ENCODE peak calls at places on chromosomes 12 and 14, in five cellular contexts. O is HepG2, N is A549, R is K562, A is H1. J is an unnamed sample.

GRCh38 chr12:65867428-65867827 is 43.1 kb downstream of the HMGA2 start:
- DNase-seq in O (no peak), N (no peak), R (no peak), A (no peak), J (no peak)

GRCh38 chr14:106013879-106014376 is 487.5 kb downstream of the TMEM121 start:
- DNase-seq in O (no peak), N (no peak), R (no peak), A (no peak), J (no peak)

GRCh38 chr12:53867216-53868012 is 71.2 kb upstream of the HOXC13 start:
- DNase-seq in O (peak), N (peak), R (peak), A (no peak), J (no peak)

GRCh38 chr14:102760485-102761193 is 16.6 kb upstream of the TRAF3 start:
- DNase-seq in O (no peak), N (no peak), R (no peak), A (no peak), J (no peak)

GRCh38 chr12:132275631-132276030 is 53.8 kb downstream of the GALNT9 start:
- DNase-seq in O (no peak), N (no peak), R (no peak), A (no peak), J (no peak)

GRCh38 chr12:62522984-62523383 is 56.4 kb downstream of the MON2 start:
- DNase-seq in O (no peak), N (peak), R (no peak), A (no peak), J (no peak)

GRCh38 chr12:52087961-52088820 is 8.7 kb downstream of the SMIM41 start:
- DNase-seq in O (no peak), N (no peak), R (peak), A (no peak), J (no peak)

GRCh38 chr12:42762395-42762925 is 172.9 kb upstream of the PRICKLE1 start:
- DNase-seq in O (no peak), N (no peak), R (no peak), A (no peak), J (no peak)

GRCh38 chr14:68511727-68512047 is 281.2 kb downstream of the ZFP36L1 start:
- DNase-seq in O (no peak), N (no peak), R (no peak), A (no peak), J (no peak)

GRCh38 chr12:25252946-25253345 is 2.2 kb upstream of the KRAS start:
- DNase-seq in O (no peak), N (no peak), R (no peak), A (no peak), J (no peak)

GRCh38 chr12:3692616-3693365 is 60.1 kb downstream of the CRACR2A start:
- DNase-seq in O (no peak), N (no peak), R (no peak), A (no peak), J (no peak)

GRCh38 chr12:64713372-64713771 is 45.8 kb downstream of the GNS start:
- DNase-seq in O (no peak), N (no peak), R (no peak), A (no peak), J (no peak)

GRCh38 chr14:67319142-67319541 is 40.5 kb downstream of the ATP6V1D start:
- DNase-seq in O (no peak), N (no peak), R (no peak), A (no peak), J (no peak)

GRCh38 chr14:38931969-38932652 is 170.9 kb downstream of the SEC23A start:
- DNase-seq in O (peak), N (no peak), R (no peak), A (no peak), J (no peak)

GRCh38 chr12:32261638-32262037 is 137.7 kb upstream of the FGD4 start:
- DNase-seq in O (peak), N (peak), R (no peak), A (no peak), J (no peak)

GRCh38 chr14:85214471-85214870 is 315.5 kb upstream of the FLRT2 start:
- DNase-seq in O (no peak), N (peak), R (no peak), A (no peak), J (no peak)

GRCh38 chr14:102917469-102918211 is 4.8 kb upstream of the AMN start:
- DNase-seq in O (peak), N (peak), R (peak), A (peak), J (no peak)

GRCh38 chr12:16636435-16637055 is 30.6 kb upstream of the LMO3 start:
- DNase-seq in O (no peak), N (no peak), R (no peak), A (no peak), J (peak)

GRCh38 chr14:101364503-101365328 is 196.6 kb upstream of the DIO3 start:
- DNase-seq in O (no peak), N (no peak), R (no peak), A (no peak), J (no peak)

GRCh38 chr14:32049361-32050103 is 27.6 kb upstream of the ARHGAP5 start:
- DNase-seq in O (no peak), N (no peak), R (no peak), A (no peak), J (no peak)

GRCh38 chr12:47033081-47033480 is 46.3 kb upstream of the PCED1B start:
- DNase-seq in O (no peak), N (peak), R (no peak), A (no peak), J (no peak)

GRCh38 chr14:50475460-50475859 is 56.9 kb downstream of the MAP4K5 start:
- DNase-seq in O (peak), N (no peak), R (no peak), A (no peak), J (no peak)

GRCh38 chr12:2183556-2184541 is 131.1 kb downstream of the CACNA1C start:
- DNase-seq in O (peak), N (peak), R (no peak), A (no peak), J (no peak)

GRCh38 chr12:124762791-124763593 is 100.7 kb downstream of the SCARB1 start:
- DNase-seq in O (no peak), N (no peak), R (no peak), A (no peak), J (no peak)

GRCh38 chr12:75892779-75893408 is 138.7 kb downstream of the PHLDA1 start:
- DNase-seq in O (no peak), N (no peak), R (peak), A (no peak), J (no peak)
- TF ChIP-seq KDM1A in O (no peak), N (no peak), R (peak), A (no peak), J (no peak)

GRCh38 chr14:34051966-34052657 is 101.2 kb upstream of the EGLN3 start:
- DNase-seq in O (peak), N (peak), R (no peak), A (no peak), J (peak)

GRCh38 chr14:34046799-34047520 is 96.1 kb upstream of the EGLN3 start:
- DNase-seq in O (no peak), N (no peak), R (peak), A (no peak), J (no peak)

GRCh38 chr14:34052658-34053014 is 101.8 kb upstream of the EGLN3 start:
- DNase-seq in O (peak), N (peak), R (no peak), A (no peak), J (no peak)

GRCh38 chr14:34050606-34051005 is 99.7 kb upstream of the EGLN3 start:
- DNase-seq in O (no peak), N (no peak), R (no peak), A (no peak), J (no peak)

DNA sequence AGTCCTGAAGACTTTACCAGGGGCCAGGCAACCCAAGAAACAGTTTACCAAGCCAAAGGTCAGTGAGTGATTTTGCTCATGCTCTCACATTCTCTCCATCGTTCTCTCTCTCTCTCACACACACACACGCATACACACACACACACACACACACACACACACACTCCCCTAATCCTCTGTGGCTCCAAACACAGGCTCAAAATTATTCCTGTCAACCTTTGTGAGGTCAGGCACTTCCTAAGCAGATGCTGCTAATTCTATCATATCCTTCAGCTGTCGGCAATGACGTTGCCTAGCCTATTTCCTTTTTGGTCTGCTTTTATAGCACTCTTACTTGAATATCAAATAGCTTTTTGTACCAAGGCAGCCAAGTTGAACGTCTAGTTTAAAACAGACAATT is 98.9 kb upstream of the EGLN3 start:
- DNase-seq in O (no peak), N (no peak), R (no peak), A (no peak), J (no peak)
- TF ChIP-seq KDM1A in O (no peak), N (no peak), R (no peak), A (no peak), J (no peak)

DNA sequence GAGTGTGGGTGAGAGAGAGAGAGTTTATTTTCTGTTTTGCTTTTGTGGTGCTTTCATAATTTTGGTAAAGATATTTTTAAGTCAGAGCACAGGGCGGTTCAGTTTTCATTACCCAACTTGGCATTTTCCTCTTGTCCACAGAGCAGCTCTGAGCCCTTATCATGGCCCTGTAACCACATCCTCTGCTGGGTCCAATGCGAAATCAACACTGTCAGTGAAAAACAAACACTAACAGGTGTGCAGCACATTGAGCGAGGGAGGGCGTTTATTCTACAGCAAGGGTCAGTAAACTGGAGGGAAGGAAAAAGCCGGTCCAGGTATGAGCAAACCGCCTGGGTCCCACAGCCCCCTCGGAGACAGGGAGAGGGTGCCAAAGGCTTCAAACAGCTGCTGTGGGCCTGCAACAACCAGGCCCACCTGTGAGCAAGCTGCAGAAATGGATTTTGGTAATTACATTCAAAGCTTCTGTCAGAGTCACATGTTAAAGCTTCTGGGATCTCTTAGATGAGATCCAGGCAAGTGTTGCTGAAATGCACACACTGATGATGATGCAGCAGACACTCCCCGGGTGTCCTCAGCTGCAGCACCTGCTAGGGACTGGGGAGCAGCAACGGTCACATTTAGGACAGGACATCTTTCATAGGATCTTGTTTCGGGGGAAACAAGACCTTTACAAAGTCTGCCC is 132.7 kb upstream of the DYRK2 start:
- DNase-seq in O (no peak), N (no peak), R (no peak), A (no peak), J (peak)
- TF ChIP-seq KDM1A in O (no peak), N (no peak), R (no peak), A (no peak), J (no peak)

GRCh38 chr12:6301721-6302120 is 8.8 kb upstream of the PLEKHG6 start:
- DNase-seq in O (no peak), N (peak), R (no peak), A (no peak), J (no peak)
- TF ChIP-seq KDM1A in O (no peak), N (no peak), R (no peak), A (no peak), J (no peak)

DNA sequence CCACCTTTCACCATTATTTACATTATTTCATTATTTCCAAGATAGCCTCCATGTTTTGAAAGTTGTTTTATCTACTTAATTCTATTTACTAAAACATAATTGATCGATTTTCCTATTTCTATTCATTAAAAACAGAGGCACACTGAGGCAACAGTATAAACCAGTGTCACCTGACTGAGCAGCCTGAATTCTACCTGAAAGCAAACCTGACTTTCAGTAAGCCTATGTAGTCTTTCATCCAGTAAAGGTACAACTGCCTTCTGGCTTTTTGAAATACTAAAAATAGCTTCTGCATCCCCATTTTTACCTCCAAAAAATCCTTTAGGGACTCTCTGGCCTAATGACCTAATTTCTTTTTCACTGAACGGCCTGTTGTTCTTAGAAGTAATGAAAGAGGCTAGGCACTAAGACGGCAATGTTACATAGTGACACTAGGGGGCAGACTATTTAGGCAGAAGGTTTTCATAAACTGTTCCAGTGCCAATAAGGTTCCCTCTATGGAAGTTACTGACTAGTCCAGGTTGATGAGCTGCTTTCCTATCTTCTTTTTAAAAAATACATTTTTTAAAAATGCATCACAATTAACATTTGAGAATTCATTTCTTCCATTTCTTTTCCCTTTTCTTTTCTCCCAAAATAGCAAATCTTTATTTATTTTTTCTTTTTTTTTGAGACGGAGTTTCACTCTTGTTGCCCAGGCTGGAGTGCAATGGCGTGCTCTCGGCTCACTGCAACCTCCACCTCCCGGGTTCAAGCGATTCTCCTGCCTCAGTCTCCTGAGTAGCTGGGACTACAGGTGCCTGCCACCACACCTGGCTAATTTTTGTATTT is 17.5 kb downstream of the ANAPC5 start:
- DNase-seq in O (peak), N (peak), R (peak), A (no peak), J (peak)
- TF ChIP-seq KDM1A in O (no peak), N (no peak), R (no peak), A (no peak), J (no peak)

J was measured in GM12878.